ENCODE peak calls at places on chromosomes 13 and 19, in four cellular contexts. D is A549, U is GM12878, M is HepG2. F is an unnamed sample.
A peak's percentile ranks its signal among the peaks of the same experiment; 100 is the strongest.

GRCh38 chr13:107886118-107886517 is 329.2 kb downstream of the LIG4 start:
- DNase-seq in U (no peak), M (no peak), D (no peak), F (no peak)

GRCh38 chr13:66513728-66514127 is 716.4 kb downstream of the PCDH9 start:
- DNase-seq in D (no peak), M (no peak), U (no peak), F (no peak)

GRCh38 chr13:33205804-33206221 is 79.7 kb downstream of the STARD13 start:
- DNase-seq in D (no peak), U (no peak), M (no peak), F (no peak)

GRCh38 chr13:78376822-78377221 is 226.5 kb downstream of the POU4F1 start:
- DNase-seq in D (no peak), U (no peak), M (no peak), F (no peak)

GRCh38 chr19:9306443-9306842 is 3.2 kb downstream of the ZNF699 start:
- DNase-seq in U (no peak), M (no peak), D (no peak), F (no peak)

GRCh38 chr13:51397262-51397933 is 55.4 kb downstream of the INTS6 start:
- DNase-seq in M (no peak), D (no peak), U (no peak), F (no peak)

GRCh38 chr19:32566246-32566830 is 14.7 kb upstream of the PDCD5 start:
- DNase-seq in M (no peak), D (no peak), U (no peak), F (no peak)

GRCh38 chr19:48671456-48671995 is 1.3 kb downstream of the NTN5 start:
- DNase-seq in D (no peak), U (no peak), M (no peak), F (no peak)

GRCh38 chr13:46654956-46655726 is 102.2 kb downstream of the LRCH1 start:
- DNase-seq in U (no peak), D (no peak), M (no peak), F (no peak)
- H3K27ac ChIP-seq in U (peak overlapping the region; percentile 67), D (peak overlapping the region; percentile 70), M (no peak overlapping the region), F (no peak overlapping the region)

DNA sequence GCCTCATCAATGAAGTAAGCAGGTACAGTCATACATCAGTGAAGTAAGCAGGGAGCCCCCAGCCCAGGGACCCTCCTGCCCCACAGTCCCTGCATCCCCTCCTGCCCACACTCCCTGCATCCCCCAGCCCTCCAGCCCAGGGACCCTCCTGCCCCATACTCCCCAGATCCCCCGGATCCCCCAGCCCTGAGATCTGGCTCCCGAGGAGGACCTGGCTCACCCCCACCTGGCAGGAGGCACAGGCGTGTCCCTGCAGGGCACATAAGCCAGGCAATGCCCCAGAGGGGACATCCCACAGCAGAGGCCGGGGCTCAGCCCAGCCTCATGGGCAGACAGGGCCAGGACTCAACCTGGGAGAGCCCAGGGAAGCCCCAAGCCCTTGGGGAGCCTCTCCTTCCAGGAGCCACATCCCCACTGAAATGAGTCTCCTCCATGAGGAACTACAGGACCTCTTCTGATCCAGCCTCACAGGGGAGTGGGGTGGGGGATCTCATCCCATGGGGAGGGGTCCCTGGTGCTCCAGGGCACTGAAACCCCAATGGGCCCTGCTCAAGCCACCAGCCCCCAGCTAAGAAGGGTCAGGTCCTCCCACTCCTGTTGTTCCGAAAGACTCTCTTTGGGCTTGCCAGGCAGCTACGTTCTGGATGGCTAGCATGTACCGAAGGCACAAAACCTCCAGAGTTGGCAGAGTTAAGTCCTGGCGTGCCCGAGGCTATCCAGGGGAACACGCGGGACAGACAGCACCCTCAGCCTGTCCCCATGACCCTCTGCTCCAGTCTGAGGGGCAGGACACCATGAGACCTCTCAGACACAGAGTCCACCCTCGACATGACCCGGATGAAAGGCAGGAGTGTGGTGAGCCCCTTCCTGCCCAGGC is 53.4 kb upstream of the TPM4 start:
- DNase-seq in D (no peak), M (no peak), U (no peak), F (no peak)
- TF ChIP-seq HDAC2 in D (no peak), M (no peak), U (no peak), F (no peak)

GRCh38 chr19:57802269-57802668 is 12.4 kb downstream of the ZNF552 start:
- DNase-seq in D (no peak), M (no peak), U (no peak), F (no peak)
- H3K27ac ChIP-seq in D (no peak overlapping the region), M (no peak overlapping the region), U (peak overlapping the region; percentile 40), F (no peak overlapping the region)

GRCh38 chr19:45475537-45476348 is 7.9 kb downstream of the FOSB start:
- DNase-seq in M (no peak), D (no peak), U (no peak), F (no peak)
- TF ChIP-seq HDAC2 in M (no peak), D (no peak), U (no peak), F (no peak)

DNA sequence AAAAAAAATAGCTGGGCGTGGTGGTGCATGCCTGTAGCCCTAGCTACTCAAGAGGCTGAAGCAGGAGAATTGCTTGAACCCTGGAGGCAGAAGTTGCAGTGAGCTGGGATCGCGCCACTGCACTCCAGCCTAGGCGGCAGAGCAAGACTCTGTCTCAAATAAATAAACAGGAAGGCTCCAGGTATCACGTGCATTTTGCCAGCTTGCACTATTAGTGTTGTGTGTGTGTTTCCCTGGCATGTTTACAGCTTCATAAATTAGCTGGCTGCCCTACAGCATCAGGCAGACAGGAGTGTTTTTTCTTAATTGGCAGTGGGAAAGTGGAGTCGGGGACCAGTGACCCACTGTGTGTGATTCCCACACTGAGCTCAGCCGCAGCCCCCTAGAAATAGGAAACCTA is 32.6 kb downstream of the SHISA2 start:
- DNase-seq in D (no peak), M (no peak), U (no peak), F (peak; percentile 36)
- H3K27ac ChIP-seq in D (no peak overlapping the region), M (no peak overlapping the region), U (no peak overlapping the region), F (no peak overlapping the region)

DNA sequence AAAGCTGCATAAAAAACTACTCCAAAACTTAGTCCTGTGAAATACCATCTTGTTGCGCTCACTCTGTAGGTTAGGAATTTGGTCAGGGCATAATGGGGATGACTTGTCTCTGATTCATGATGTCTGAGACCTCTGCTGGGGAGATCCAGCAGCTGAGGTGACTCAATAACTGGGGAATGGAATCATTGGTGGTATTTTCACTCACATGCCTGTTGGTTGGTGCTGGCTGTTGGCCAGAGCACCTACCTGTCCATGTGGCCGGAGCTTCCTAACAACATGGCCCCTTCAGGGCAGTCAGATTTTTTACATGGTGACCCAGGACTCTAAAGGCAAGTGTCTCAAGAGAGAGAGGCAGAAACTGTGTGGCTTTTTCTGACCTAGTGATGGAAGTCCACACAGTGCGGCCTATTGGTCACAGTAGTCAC is 7.4 kb upstream of the ESD start:
- DNase-seq in U (no peak), M (peak; percentile 9), D (peak; percentile 14), F (no peak)
- TF ChIP-seq HDAC2 in U (no peak), M (no peak), D (no peak), F (no peak)

GRCh38 chr13:73879346-73880020 is 254.7 kb downstream of the KLF12 start:
- DNase-seq in M (no peak), U (no peak), D (no peak), F (no peak)
- H3K27ac ChIP-seq in M (no peak overlapping the region), U (no peak overlapping the region), D (no peak overlapping the region), F (no peak overlapping the region)

GRCh38 chr19:13013649-13014048 is 18.4 kb downstream of the NFIX start:
- DNase-seq in U (no peak), M (no peak), D (no peak), F (no peak)

GRCh38 chr19:13012390-13012689 is 17.1 kb downstream of the NFIX start:
- DNase-seq in D (no peak), U (no peak), M (no peak), F (no peak)

GRCh38 chr19:13011653-13012389 is 16.5 kb downstream of the NFIX start:
- DNase-seq in M (no peak), U (no peak), D (no peak), F (no peak)

GRCh38 chr19:13014101-13014920 is 19.0 kb downstream of the NFIX start:
- DNase-seq in M (no peak), U (no peak), D (no peak), F (no peak)

GRCh38 chr19:13012690-13013608 is 17.7 kb downstream of the NFIX start:
- DNase-seq in U (no peak), D (no peak), M (peak; percentile 52), F (no peak)
- TF ChIP-seq HDAC2 in U (no peak), D (no peak), M (peak; percentile 63), F (no peak)

GRCh38 chr19:40525234-40526051 is 51.2 kb upstream of the SHKBP1 start:
- DNase-seq in U (no peak), M (no peak), D (no peak), F (no peak)

GRCh38 chr19:40528078-40528477 is 48.6 kb upstream of the SHKBP1 start:
- DNase-seq in M (no peak), U (no peak), D (no peak), F (no peak)

GRCh38 chr19:40528533-40529092 is 48.1 kb upstream of the SHKBP1 start:
- DNase-seq in M (no peak), U (no peak), D (no peak), F (no peak)

GRCh38 chr19:40530091-40530901 is 46.4 kb upstream of the SHKBP1 start:
- DNase-seq in M (no peak), U (no peak), D (peak; percentile 77), F (no peak)

DNA sequence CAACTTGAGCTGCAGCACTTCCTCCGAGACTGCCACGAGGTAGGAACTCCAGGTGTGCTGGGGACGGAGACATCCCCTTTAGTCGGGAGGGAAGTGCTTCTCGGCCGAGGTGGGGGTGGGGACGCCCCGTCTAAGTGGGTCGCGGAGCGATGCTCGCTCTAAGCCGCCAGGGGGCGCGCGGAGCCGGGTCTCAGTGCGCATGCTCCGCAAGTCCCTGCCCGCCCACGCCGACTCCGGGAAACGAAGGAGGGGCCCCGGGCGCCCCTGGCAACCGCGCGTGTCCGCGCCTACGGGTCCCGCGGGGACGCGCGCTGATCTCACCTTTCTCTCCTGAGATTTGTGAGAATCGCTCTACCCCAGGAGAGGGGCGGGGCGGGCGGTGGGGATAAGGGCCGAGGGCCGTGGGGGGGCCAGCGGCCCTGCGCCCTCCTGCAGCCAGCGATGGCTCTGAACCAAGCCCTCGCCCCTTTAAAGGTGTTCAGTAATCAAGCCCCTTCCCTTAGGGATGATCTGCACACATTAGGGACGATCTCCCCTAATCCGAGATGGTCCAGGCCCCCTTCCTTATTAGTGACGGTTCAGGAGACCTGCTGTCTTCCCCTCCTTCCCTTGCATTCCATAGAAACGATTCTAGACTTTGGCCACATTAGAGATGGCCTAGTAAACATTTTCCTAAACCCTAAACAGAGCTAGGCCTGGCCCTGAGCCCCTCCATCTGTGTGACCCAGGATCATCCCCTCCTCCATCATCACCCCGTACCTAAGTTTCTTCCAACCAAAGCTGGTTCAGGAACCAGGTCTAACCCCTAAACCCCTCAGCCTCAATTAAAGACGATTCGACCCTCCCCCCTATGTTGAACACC is 47.3 kb upstream of the SHKBP1 start:
- DNase-seq in M (peak; percentile 56), U (peak; percentile 57), D (peak; percentile 100), F (peak; percentile 80)
- H3K27ac ChIP-seq in M (no peak overlapping the region), U (no peak overlapping the region), D (peak overlapping the region; percentile 79), F (no peak overlapping the region)

DNA sequence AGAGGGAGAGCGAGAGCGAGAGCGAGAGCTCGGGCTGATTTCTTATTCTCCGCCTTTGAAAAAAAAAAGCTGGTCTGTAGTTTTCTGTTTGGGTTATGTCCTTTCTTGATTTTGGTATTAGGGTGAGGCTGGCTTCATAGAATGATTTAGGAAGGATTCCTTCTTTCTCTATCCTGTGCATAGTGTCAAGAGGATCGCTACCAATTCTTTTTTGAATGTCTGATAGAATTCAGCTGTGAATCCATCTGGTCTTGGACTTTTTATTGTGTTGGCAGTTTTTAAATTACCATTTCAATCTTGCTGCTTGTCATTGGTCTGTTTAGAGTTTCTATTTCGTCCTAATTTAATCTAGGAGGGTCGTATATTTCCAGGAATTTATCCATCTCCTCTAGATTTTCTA is 1414.6 kb upstream of the MIR17HG start:
- DNase-seq in D (no peak), U (no peak), M (no peak), F (no peak)
- TF ChIP-seq HDAC2 in D (no peak), U (no peak), M (no peak), F (no peak)